ENCODE peak calls at places on chromosomes 1 and 21, in seven cellular contexts. O is stomach, A is transverse colon, I is SK-N-SH, T is endothelial cell of umbilical vein, R is vagina, E is Panc1. Y is an unnamed sample.

GRCh38 chr1:54017979-54018378 is at the start of gene LDLRAD1:
- DNase-seq in O (peak; percentile 51), A (peak; percentile 45), I (no peak), T (no peak), R (no peak), E (no peak), Y (no peak)

GRCh38 chr1:156488566-156489165 is 11.9 kb downstream of the MEF2D start:
- DNase-seq in O (no peak), A (peak; percentile 70), I (no peak), T (no peak), R (no peak), E (no peak), Y (no peak)

GRCh38 chr1:154178856-154179811 is 12.8 kb downstream of the TPM3 start:
- DNase-seq in O (peak; percentile 51), A (peak; percentile 49), I (no peak), T (no peak), R (no peak), E (no peak), Y (no peak)

GRCh38 chr1:117985973-117986372 is 56.4 kb downstream of the WDR3 start:
- DNase-seq in O (no peak), A (no peak), I (no peak), T (no peak), R (no peak), E (no peak), Y (no peak)

GRCh38 chr1:17437260-17438175 is 2.0 kb downstream of the RCC2 start:
- DNase-seq in O (peak; percentile 44), A (peak; percentile 48), I (peak; percentile 96), T (peak; percentile 43), R (no peak), E (no peak), Y (peak; percentile 66)

GRCh38 chr1:26307363-26307781 is 936 bp upstream of the UBXN11 start:
- DNase-seq in O (no peak), A (no peak), I (no peak), T (no peak), R (no peak), E (no peak), Y (no peak)

GRCh38 chr1:202130275-202130646 is 7.5 kb downstream of the GPR37L1 start:
- DNase-seq in O (no peak), A (no peak), I (peak; percentile 59), T (no peak), R (no peak), E (no peak), Y (no peak)

GRCh38 chr1:162276493-162276892 is 100.2 kb downstream of the SPATA46 start:
- DNase-seq in O (no peak), A (no peak), I (peak; percentile 51), T (peak; percentile 51), R (no peak), E (peak; percentile 10), Y (peak; percentile 51)

GRCh38 chr1:44672254-44672955 is 1.9 kb downstream of the TMEM53 start:
- DNase-seq in O (no peak), A (no peak), I (no peak), T (peak; percentile 75), R (no peak), E (no peak), Y (peak; percentile 42)

GRCh38 chr1:85047472-85048295 is 616 bp downstream of the MCOLN3 start:
- DNase-seq in O (no peak), A (peak; percentile 10), I (peak; percentile 58), T (no peak), R (no peak), E (no peak), Y (peak; percentile 57)

GRCh38 chr1:40383095-40383487 is 9.6 kb downstream of the SMAP2 start:
- DNase-seq in O (peak; percentile 52), A (no peak), I (peak; percentile 85), T (no peak), R (no peak), E (peak; percentile 50), Y (peak; percentile 76)

GRCh38 chr1:66168919-66169725 is 364.8 kb upstream of the SGIP1 start:
- DNase-seq in O (no peak), A (no peak), I (no peak), T (no peak), R (no peak), E (no peak), Y (peak; percentile 5)

GRCh38 chr1:208232639-208233038 is 11.5 kb downstream of the PLXNA2 start:
- DNase-seq in O (no peak), A (no peak), I (no peak), T (no peak), R (no peak), E (no peak), Y (no peak)

GRCh38 chr1:182111496-182111895 is 50.0 kb upstream of the ZNF648 start:
- DNase-seq in O (peak; percentile 93), A (peak; percentile 48), I (no peak), T (no peak), R (peak; percentile 79), E (no peak), Y (no peak)

GRCh38 chr1:2247760-2248126 is 19.6 kb downstream of the SKI start:
- DNase-seq in O (no peak), A (no peak), I (no peak), T (no peak), R (no peak), E (no peak), Y (no peak)

GRCh38 chr1:12556368-12556930 is 61.6 kb downstream of the DHRS3 start:
- DNase-seq in O (no peak), A (peak; percentile 39), I (no peak), T (no peak), R (no peak), E (no peak), Y (peak; percentile 49)

GRCh38 chr1:215083408-215083961 is 948 bp downstream of the KCNK2 start:
- DNase-seq in O (no peak), A (no peak), I (peak; percentile 17), T (peak; percentile 25), R (no peak), E (no peak), Y (peak; percentile 54)

GRCh38 chr1:217660353-217661062 is 29.4 kb downstream of the SPATA17 start:
- DNase-seq in O (no peak), A (no peak), I (peak; percentile 18), T (peak; percentile 42), R (no peak), E (peak; percentile 17), Y (peak; percentile 49)

GRCh38 chr21:25891596-25891995 is 156.8 kb downstream of the GABPA start:
- DNase-seq in O (no peak), A (no peak), I (no peak), T (no peak), R (no peak), E (no peak), Y (no peak)

GRCh38 chr1:202959276-202959620 is 1.1 kb upstream of the ADIPOR1 start:
- DNase-seq in O (no peak), A (no peak), I (no peak), T (no peak), R (no peak), E (no peak), Y (no peak)

GRCh38 chr1:23910144-23910543 is 3.0 kb downstream of the CNR2 start:
- DNase-seq in O (no peak), A (no peak), I (no peak), T (no peak), R (no peak), E (no peak), Y (no peak)

GRCh38 chr1:23909412-23909811 is 3.8 kb downstream of the CNR2 start:
- DNase-seq in O (no peak), A (no peak), I (no peak), T (no peak), R (no peak), E (no peak), Y (no peak)

GRCh38 chr1:23906731-23907130 is 6.4 kb downstream of the CNR2 start:
- DNase-seq in O (no peak), A (no peak), I (no peak), T (no peak), R (no peak), E (no peak), Y (no peak)

GRCh38 chr1:23910553-23911246 is 2.5 kb downstream of the CNR2 start:
- DNase-seq in O (no peak), A (no peak), I (no peak), T (no peak), R (no peak), E (no peak), Y (no peak)

DNA sequence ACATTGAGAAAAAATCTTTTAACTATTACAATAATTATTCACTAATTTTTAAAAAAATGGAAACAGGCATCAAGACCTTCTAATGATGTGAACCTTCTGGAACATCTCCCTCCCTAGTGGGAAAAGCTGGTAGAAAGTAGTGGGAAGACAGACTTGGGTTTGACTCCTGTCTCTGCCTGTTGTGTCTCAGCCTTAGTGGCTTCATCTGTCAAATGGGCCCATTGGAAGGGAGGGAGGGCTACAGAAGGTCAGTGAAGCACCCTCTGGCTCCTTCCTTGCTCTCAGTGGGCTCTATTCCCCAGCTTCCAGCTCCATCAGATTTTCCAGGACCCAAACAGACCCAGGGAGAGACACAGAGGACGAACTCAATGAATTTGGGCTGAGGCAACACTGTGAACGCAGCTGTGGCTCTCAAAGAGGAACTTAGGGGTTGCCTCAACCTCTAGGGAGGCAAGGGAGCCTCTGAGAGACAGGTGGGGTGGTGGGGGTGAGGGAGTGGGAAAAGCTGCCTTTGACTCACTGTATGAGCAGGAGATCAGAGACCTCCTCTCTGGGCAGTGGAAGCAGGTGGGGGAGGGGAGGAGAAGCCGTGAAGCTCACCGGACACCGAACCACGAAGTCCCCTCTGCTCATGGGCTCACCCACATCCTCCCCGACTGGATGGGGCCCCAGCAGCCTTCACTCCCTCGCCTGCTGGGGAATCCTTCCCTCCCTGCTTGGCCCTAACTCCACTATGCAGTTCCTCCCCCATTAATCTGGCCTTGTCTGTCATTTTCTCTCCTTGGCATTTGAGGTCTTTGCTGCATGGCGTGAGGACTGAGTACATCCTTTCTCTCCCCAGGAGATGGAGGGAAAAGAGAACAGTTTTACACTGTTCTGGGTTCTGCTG is 4.5 kb downstream of the CNR2 start:
- DNase-seq in O (no peak), A (peak; percentile 38), I (no peak), T (no peak), R (no peak), E (no peak), Y (no peak)
- TF ChIP-seq POLR2AphosphoS5 in O (no peak), A (no peak), I (no peak), T (no peak), R (no peak), E (no peak), Y (no peak)

DNA sequence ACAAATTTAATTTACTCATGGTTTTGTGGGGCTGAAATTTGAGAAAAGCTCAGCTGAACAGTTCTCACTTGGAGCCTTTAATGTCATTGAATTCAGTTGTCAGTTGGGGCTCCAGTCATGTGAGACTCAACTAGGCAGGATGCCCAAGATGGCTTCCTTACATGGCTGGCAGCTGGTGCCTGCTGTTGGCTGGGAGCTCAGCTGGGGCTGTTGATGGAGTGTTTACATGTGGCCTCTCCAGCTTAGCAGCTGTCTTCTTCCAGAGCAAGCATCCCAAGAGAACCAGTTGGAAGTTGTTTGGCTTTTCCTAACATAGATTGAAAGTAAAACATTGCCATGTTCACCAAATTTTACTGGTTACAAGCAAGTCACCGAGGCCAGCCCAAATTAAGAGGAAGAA is 81.8 kb upstream of the KCNA3 start:
- DNase-seq in O (no peak), A (no peak), I (no peak), T (no peak), R (no peak), E (no peak), Y (no peak)
- H3K4me3 ChIP-seq in O (no peak overlapping the region), A (no peak overlapping the region), I (no peak overlapping the region), T (no peak overlapping the region), R (no peak overlapping the region), E (no peak overlapping the region), Y (no peak overlapping the region)

GRCh38 chr21:43277481-43278351 is 108.9 kb downstream of the CRYAA start:
- DNase-seq in O (no peak), A (no peak), I (no peak), T (no peak), R (no peak), E (no peak), Y (no peak)
- TF ChIP-seq POLR2AphosphoS5 in O (no peak), A (no peak), I (no peak), T (no peak), R (no peak), E (no peak), Y (no peak)

GRCh38 chr21:42527127-42527488 is 13.5 kb downstream of the SLC37A1 start:
- DNase-seq in O (no peak), A (no peak), I (no peak), T (no peak), R (no peak), E (no peak), Y (no peak)
- H3K4me3 ChIP-seq in O (no peak overlapping the region), A (no peak overlapping the region), I (no peak overlapping the region), T (no peak overlapping the region), R (no peak overlapping the region), E (no peak overlapping the region), Y (no peak overlapping the region)